ENCODE peak calls at places on chromosomes 6 and 20, in eight cellular contexts. One of them, this sample, is unnamed.
A peak's percentile ranks its signal among the peaks of the same experiment; 100 is the strongest.

GRCh38 chr20:58892932-58893224 is 40.4 kb downstream of the GNAS start:
- DNase-seq in left ventricle myocardium inferior: no peak
- DNase-seq in astrocyte of the spinal cord: no peak
- DNase-seq in iris pigment epithelial cell: no peak
- DNase-seq in non-pigmented ciliary epithelial cell: no peak
- DNase-seq in BJ: no peak
- DNase-seq in B cell: no peak
- DNase-seq in T-helper 2 cell: no peak
- DNase-seq in this sample: no peak

GRCh38 chr20:23923311-23923710 is 43.8 kb upstream of the CST5 start:
- DNase-seq in left ventricle myocardium inferior: no peak
- DNase-seq in B cell: no peak
- DNase-seq in iris pigment epithelial cell: no peak
- DNase-seq in T-helper 2 cell: no peak
- DNase-seq in astrocyte of the spinal cord: no peak
- DNase-seq in non-pigmented ciliary epithelial cell: no peak
- DNase-seq in BJ: no peak
- DNase-seq in this sample: no peak

GRCh38 chr6:70277480-70277879 is 25.4 kb downstream of the COL9A1 start:
- DNase-seq in astrocyte of the spinal cord: peak; percentile 13
- DNase-seq in iris pigment epithelial cell: peak; percentile 23
- DNase-seq in left ventricle myocardium inferior: no peak
- DNase-seq in non-pigmented ciliary epithelial cell: no peak
- DNase-seq in T-helper 2 cell: no peak
- DNase-seq in B cell: no peak
- DNase-seq in BJ: no peak
- DNase-seq in this sample: no peak

GRCh38 chr6:63193324-63193723 is 17.9 kb upstream of the FKBP1C start:
- DNase-seq in left ventricle myocardium inferior: no peak
- DNase-seq in T-helper 2 cell: no peak
- DNase-seq in non-pigmented ciliary epithelial cell: no peak
- DNase-seq in iris pigment epithelial cell: no peak
- DNase-seq in B cell: no peak
- DNase-seq in BJ: no peak
- DNase-seq in astrocyte of the spinal cord: no peak
- DNase-seq in this sample: no peak

GRCh38 chr20:45470939-45471338 is 1.4 kb downstream of the WFDC2 start:
- DNase-seq in astrocyte of the spinal cord: no peak
- DNase-seq in B cell: no peak
- DNase-seq in iris pigment epithelial cell: no peak
- DNase-seq in T-helper 2 cell: no peak
- DNase-seq in non-pigmented ciliary epithelial cell: no peak
- DNase-seq in left ventricle myocardium inferior: no peak
- DNase-seq in BJ: no peak
- DNase-seq in this sample: no peak

GRCh38 chr6:160051390-160051789 is 70.2 kb upstream of the SLC22A1 start:
- DNase-seq in non-pigmented ciliary epithelial cell: no peak
- DNase-seq in T-helper 2 cell: no peak
- DNase-seq in astrocyte of the spinal cord: peak; percentile 29
- DNase-seq in B cell: no peak
- DNase-seq in BJ: no peak
- DNase-seq in left ventricle myocardium inferior: no peak
- DNase-seq in iris pigment epithelial cell: peak; percentile 37
- DNase-seq in this sample: no peak

GRCh38 chr6:134381926-134382325 is 64.0 kb upstream of the SGK1 start:
- DNase-seq in astrocyte of the spinal cord: no peak
- DNase-seq in left ventricle myocardium inferior: no peak
- DNase-seq in iris pigment epithelial cell: no peak
- DNase-seq in T-helper 2 cell: no peak
- DNase-seq in B cell: no peak
- DNase-seq in non-pigmented ciliary epithelial cell: no peak
- DNase-seq in BJ: no peak
- DNase-seq in this sample: no peak

GRCh38 chr6:151773382-151773781 is 34.1 kb upstream of the ESR1 start:
- DNase-seq in astrocyte of the spinal cord: no peak
- DNase-seq in left ventricle myocardium inferior: no peak
- DNase-seq in B cell: no peak
- DNase-seq in iris pigment epithelial cell: no peak
- DNase-seq in T-helper 2 cell: no peak
- DNase-seq in non-pigmented ciliary epithelial cell: no peak
- DNase-seq in BJ: no peak
- DNase-seq in this sample: no peak

GRCh38 chr6:90369024-90369519 is 72.4 kb upstream of the BACH2 start:
- DNase-seq in non-pigmented ciliary epithelial cell: peak; percentile 100
- DNase-seq in BJ: peak; percentile 100
- DNase-seq in iris pigment epithelial cell: peak; percentile 100
- DNase-seq in left ventricle myocardium inferior: peak; percentile 33
- DNase-seq in T-helper 2 cell: no peak
- DNase-seq in astrocyte of the spinal cord: peak; percentile 100
- DNase-seq in B cell: peak; percentile 47
- DNase-seq in this sample: peak; percentile 95

GRCh38 chr6:53310751-53311585 is 37.8 kb downstream of the ELOVL5 start:
- DNase-seq in left ventricle myocardium inferior: no peak
- DNase-seq in astrocyte of the spinal cord: no peak
- DNase-seq in iris pigment epithelial cell: peak; percentile 47
- DNase-seq in BJ: no peak
- DNase-seq in T-helper 2 cell: no peak
- DNase-seq in non-pigmented ciliary epithelial cell: no peak
- DNase-seq in B cell: no peak
- DNase-seq in this sample: no peak

GRCh38 chr20:62688855-62689460 is 19.7 kb upstream of the NTSR1 start:
- DNase-seq in astrocyte of the spinal cord: peak; percentile 23
- DNase-seq in left ventricle myocardium inferior: no peak
- DNase-seq in iris pigment epithelial cell: peak; percentile 22
- DNase-seq in BJ: no peak
- DNase-seq in T-helper 2 cell: no peak
- DNase-seq in non-pigmented ciliary epithelial cell: no peak
- DNase-seq in B cell: no peak
- DNase-seq in this sample: no peak

GRCh38 chr6:1817033-1817761 is 207.5 kb downstream of the FOXC1 start:
- DNase-seq in left ventricle myocardium inferior: no peak
- DNase-seq in astrocyte of the spinal cord: peak; percentile 62
- DNase-seq in iris pigment epithelial cell: peak; percentile 58
- DNase-seq in BJ: no peak
- DNase-seq in T-helper 2 cell: no peak
- DNase-seq in B cell: no peak
- DNase-seq in non-pigmented ciliary epithelial cell: no peak
- DNase-seq in this sample: no peak

GRCh38 chr6:15399651-15400470 is 154.0 kb downstream of the JARID2 start:
- DNase-seq in T-helper 2 cell: no peak
- DNase-seq in non-pigmented ciliary epithelial cell: peak; percentile 37
- DNase-seq in astrocyte of the spinal cord: peak; percentile 88
- DNase-seq in left ventricle myocardium inferior: peak; percentile 78
- DNase-seq in iris pigment epithelial cell: peak; percentile 87
- DNase-seq in B cell: no peak
- DNase-seq in BJ: peak; percentile 34
- DNase-seq in this sample: no peak

GRCh38 chr20:50248104-50248631 is 57.5 kb downstream of the CEBPB start:
- DNase-seq in non-pigmented ciliary epithelial cell: no peak
- DNase-seq in astrocyte of the spinal cord: no peak
- DNase-seq in B cell: no peak
- DNase-seq in left ventricle myocardium inferior: no peak
- DNase-seq in BJ: no peak
- DNase-seq in iris pigment epithelial cell: peak; percentile 58
- DNase-seq in T-helper 2 cell: no peak
- DNase-seq in this sample: no peak

GRCh38 chr6:53959717-53960116 is 151.5 kb upstream of the MLIP start:
- DNase-seq in T-helper 2 cell: no peak
- DNase-seq in astrocyte of the spinal cord: peak; percentile 23
- DNase-seq in non-pigmented ciliary epithelial cell: no peak
- DNase-seq in iris pigment epithelial cell: peak; percentile 38
- DNase-seq in left ventricle myocardium inferior: no peak
- DNase-seq in B cell: no peak
- DNase-seq in BJ: no peak
- DNase-seq in this sample: no peak

GRCh38 chr6:24064832-24065231 is 61.2 kb upstream of the NRSN1 start:
- DNase-seq in B cell: no peak
- DNase-seq in astrocyte of the spinal cord: no peak
- DNase-seq in T-helper 2 cell: no peak
- DNase-seq in non-pigmented ciliary epithelial cell: no peak
- DNase-seq in BJ: no peak
- DNase-seq in iris pigment epithelial cell: no peak
- DNase-seq in left ventricle myocardium inferior: no peak
- DNase-seq in this sample: no peak

GRCh38 chr20:32743237-32744112 is at the start of gene COMMD7:
- DNase-seq in B cell: peak; percentile 71
- DNase-seq in non-pigmented ciliary epithelial cell: no peak
- DNase-seq in iris pigment epithelial cell: peak; percentile 41
- DNase-seq in left ventricle myocardium inferior: peak; percentile 66
- DNase-seq in BJ: no peak
- DNase-seq in astrocyte of the spinal cord: peak; percentile 38
- DNase-seq in T-helper 2 cell: peak; percentile 28
- DNase-seq in this sample: no peak

GRCh38 chr6:14758421-14759043 is 487.3 kb upstream of the JARID2 start:
- DNase-seq in left ventricle myocardium inferior: no peak
- DNase-seq in BJ: no peak
- DNase-seq in iris pigment epithelial cell: peak; percentile 21
- DNase-seq in B cell: no peak
- DNase-seq in non-pigmented ciliary epithelial cell: no peak
- DNase-seq in astrocyte of the spinal cord: no peak
- DNase-seq in T-helper 2 cell: no peak
- DNase-seq in this sample: no peak

GRCh38 chr6:90436403-90436802 is 139.8 kb upstream of the BACH2 start:
- DNase-seq in left ventricle myocardium inferior: no peak
- DNase-seq in T-helper 2 cell: no peak
- DNase-seq in BJ: no peak
- DNase-seq in non-pigmented ciliary epithelial cell: no peak
- DNase-seq in astrocyte of the spinal cord: no peak
- DNase-seq in B cell: no peak
- DNase-seq in iris pigment epithelial cell: no peak
- DNase-seq in this sample: no peak

GRCh38 chr6:1190361-1190760 is 121.5 kb upstream of the FOXQ1 start:
- DNase-seq in BJ: peak; percentile 91
- DNase-seq in left ventricle myocardium inferior: no peak
- DNase-seq in T-helper 2 cell: no peak
- DNase-seq in B cell: no peak
- DNase-seq in non-pigmented ciliary epithelial cell: peak; percentile 83
- DNase-seq in iris pigment epithelial cell: peak; percentile 97
- DNase-seq in astrocyte of the spinal cord: peak; percentile 69
- DNase-seq in this sample: no peak

GRCh38 chr6:136173519-136174507 is 76.3 kb downstream of the MTFR2 start:
- DNase-seq in astrocyte of the spinal cord: no peak
- DNase-seq in left ventricle myocardium inferior: no peak
- DNase-seq in BJ: no peak
- DNase-seq in non-pigmented ciliary epithelial cell: peak; percentile 28
- DNase-seq in iris pigment epithelial cell: peak; percentile 92
- DNase-seq in T-helper 2 cell: no peak
- DNase-seq in B cell: no peak
- DNase-seq in this sample: no peak